ENCODE peak calls at places on chromosomes 16 and 17, in seven cellular contexts. H is H7, J is A549, U is breast epithelium, C is AG04450, S is Caco-2, R is ascending aorta. M is an unnamed sample.

GRCh38 chr16:70576431-70577255 is 53.0 kb downstream of the SF3B3 start:
- DNase-seq in C (peak; percentile 59), R (no peak), U (no peak), J (peak; percentile 33), H (no peak), S (no peak), M (no peak)

GRCh38 chr17:11485802-11486421 is 112.4 kb upstream of the DNAH9 start:
- DNase-seq in U (no peak), C (no peak), R (no peak), S (no peak), J (no peak), H (no peak), M (peak; percentile 34)

GRCh38 chr17:51124641-51125503 is 4.2 kb upstream of the SPAG9 start:
- DNase-seq in R (no peak), H (no peak), U (no peak), C (no peak), S (no peak), J (no peak), M (no peak)

GRCh38 chr17:73030501-73030911 is 62.0 kb downstream of the SLC39A11 start:
- DNase-seq in C (no peak), H (no peak), U (no peak), S (no peak), J (peak; percentile 26), R (no peak), M (no peak)

GRCh38 chr17:42653179-42654124 is 5.6 kb upstream of the TUBG2 start:
- DNase-seq in H (peak; percentile 82), U (peak; percentile 59), R (no peak), J (no peak), S (no peak), C (no peak), M (peak; percentile 88)

GRCh38 chr17:4142107-4142900 is 526 bp downstream of the ZZEF1 start:
- DNase-seq in J (peak; percentile 14), H (peak; percentile 79), R (no peak), U (no peak), C (no peak), S (no peak), M (peak; percentile 25)

GRCh38 chr17:78934681-78935418 is 9.7 kb upstream of the TIMP2 start:
- DNase-seq in C (no peak), J (no peak), U (no peak), R (no peak), H (no peak), S (no peak), M (no peak)

GRCh38 chr17:40301315-40301714 is 7.7 kb upstream of the RARA start:
- DNase-seq in H (no peak), U (no peak), S (no peak), C (no peak), R (no peak), J (peak; percentile 46), M (peak; percentile 54)

GRCh38 chr17:34177642-34178041 is 77.4 kb upstream of the CCL2 start:
- DNase-seq in S (no peak), R (no peak), J (no peak), U (no peak), C (no peak), H (no peak), M (no peak)

GRCh38 chr16:70658921-70659320 is 12.6 kb downstream of the IL34 start:
- DNase-seq in U (no peak), C (no peak), R (no peak), S (no peak), J (no peak), H (no peak), M (no peak)

GRCh38 chr17:55263565-55264272 is 1.0 kb upstream of the HLF start:
- DNase-seq in S (no peak), J (no peak), C (no peak), U (no peak), R (no peak), H (peak; percentile 63), M (no peak)

GRCh38 chr16:72211085-72211484 is 39.1 kb upstream of the PMFBP1 start:
- DNase-seq in U (no peak), J (no peak), C (no peak), S (no peak), R (no peak), H (no peak), M (no peak)

GRCh38 chr17:77353684-77354419 is 213.1 kb downstream of the SEC14L1 start:
- DNase-seq in C (no peak), H (peak; percentile 32), R (no peak), S (no peak), J (no peak), U (no peak), M (peak; percentile 57)

GRCh38 chr17:56973520-56973919 is 4.4 kb upstream of the SCPEP1 start:
- DNase-seq in R (no peak), H (no peak), U (no peak), S (no peak), J (no peak), C (no peak), M (no peak)

GRCh38 chr16:31025344-31025743 is 8.0 kb upstream of the STX4 start:
- DNase-seq in U (no peak), R (no peak), J (no peak), S (no peak), C (no peak), H (no peak), M (no peak)

GRCh38 chr17:65723356-65723928 is 162.0 kb upstream of the AXIN2 start:
- DNase-seq in U (no peak), R (no peak), C (no peak), H (no peak), S (no peak), J (no peak), M (no peak)

GRCh38 chr17:8674344-8675305 is 44.1 kb upstream of the MYH10 start:
- DNase-seq in R (no peak), S (no peak), U (no peak), C (no peak), H (no peak), J (no peak), M (peak; percentile 87)

GRCh38 chr16:83402160-83402794 is 405.5 kb upstream of the HSBP1 start:
- DNase-seq in C (no peak), R (no peak), S (no peak), H (no peak), J (no peak), U (no peak), M (no peak)

GRCh38 chr16:85208181-85208580 is 95.9 kb upstream of the CIBAR2 start:
- DNase-seq in U (no peak), H (no peak), R (no peak), S (no peak), C (no peak), J (no peak), M (no peak)

GRCh38 chr16:85205747-85206471 is 93.6 kb upstream of the CIBAR2 start:
- DNase-seq in U (no peak), H (peak; percentile 81), C (no peak), J (peak; percentile 47), S (no peak), R (no peak), M (no peak)

GRCh38 chr16:85207357-85207921 is 95.2 kb upstream of the CIBAR2 start:
- DNase-seq in S (no peak), R (no peak), J (no peak), U (no peak), C (no peak), H (peak; percentile 77), M (no peak)

GRCh38 chr16:85208643-85209520 is 96.6 kb upstream of the CIBAR2 start:
- DNase-seq in C (no peak), J (no peak), R (no peak), H (no peak), U (no peak), S (no peak), M (no peak)

DNA sequence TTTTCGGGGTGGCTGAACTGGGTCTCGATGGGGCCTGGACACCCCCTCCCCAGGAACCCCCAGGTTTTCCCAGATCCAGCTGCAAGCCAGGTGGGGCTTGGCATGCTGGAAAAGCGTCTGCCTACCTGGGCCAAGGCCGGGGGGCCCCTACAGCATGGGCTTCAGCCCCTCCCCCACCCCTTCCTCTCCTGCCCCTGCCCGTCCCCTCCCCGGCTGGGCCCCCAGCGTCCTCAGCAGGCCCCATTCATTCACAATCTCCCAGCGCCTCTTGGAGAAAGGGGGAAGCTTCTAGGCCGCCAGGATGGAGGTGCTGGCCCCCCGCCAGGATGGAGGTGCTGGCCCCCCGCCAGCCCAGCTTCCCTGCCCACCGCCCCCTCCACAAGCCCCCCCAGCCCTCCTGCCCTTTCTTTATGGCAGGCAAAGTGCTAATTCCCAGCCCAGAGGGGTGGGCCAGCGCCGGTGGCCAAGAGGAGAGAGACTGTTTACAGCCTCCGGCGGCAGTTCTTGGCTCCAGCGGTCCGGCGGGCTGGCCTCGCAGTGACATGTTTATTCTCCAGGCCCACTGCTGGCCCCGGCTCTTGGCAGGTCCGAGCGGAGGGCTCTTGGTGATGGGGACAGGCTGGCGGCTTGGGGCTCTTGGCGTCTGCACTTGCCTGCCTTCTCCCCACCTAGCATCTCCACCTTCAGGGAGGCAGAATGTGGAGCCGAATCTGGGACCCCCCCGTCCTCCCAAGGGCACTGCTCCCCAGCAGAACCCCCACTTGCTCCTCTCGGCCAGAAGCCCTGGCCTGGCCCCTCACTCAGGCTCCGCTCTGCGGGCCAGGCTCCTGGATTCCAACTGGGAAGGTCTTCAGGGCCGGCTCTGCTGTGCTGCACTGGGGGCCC is 94.4 kb upstream of the CIBAR2 start:
- DNase-seq in R (no peak), J (no peak), C (no peak), U (no peak), H (peak; percentile 92), S (no peak), M (no peak)
- H3K4me3 ChIP-seq in R (peak overlapping the region; percentile 38), J (no peak overlapping the region), C (no peak overlapping the region), U (no peak overlapping the region), H (no peak overlapping the region), S (no peak overlapping the region), M (no peak overlapping the region)

GRCh38 chr17:81032641-81033422 is 2.1 kb upstream of the BAIAP2 start:
- DNase-seq in R (no peak), C (no peak), U (no peak), J (no peak), S (no peak), H (no peak), M (no peak)

GRCh38 chr17:81034168-81034777 is 678 bp upstream of the BAIAP2 start:
- DNase-seq in S (no peak), H (no peak), U (no peak), J (no peak), R (no peak), C (no peak), M (no peak)

GRCh38 chr17:81034779-81035388 is at the start of gene BAIAP2:
- DNase-seq in S (peak; percentile 97), U (peak; percentile 98), C (peak; percentile 83), H (peak; percentile 100), J (peak; percentile 95), R (peak; percentile 63), M (peak; percentile 99)

GRCh38 chr17:81031571-81032550 is 3.1 kb upstream of the BAIAP2 start:
- DNase-seq in R (no peak), U (no peak), C (no peak), S (no peak), H (peak; percentile 36), J (no peak), M (no peak)

GRCh38 chr17:81033535-81034167 is 1.3 kb upstream of the BAIAP2 start:
- DNase-seq in R (no peak), C (no peak), U (no peak), S (no peak), J (no peak), H (no peak), M (no peak)
- H3K4me3 ChIP-seq in R (peak overlapping the region; percentile 68), C (peak overlapping the region; percentile 75), U (peak overlapping the region; percentile 59), S (peak overlapping the region; percentile 74), J (peak overlapping the region; percentile 72), H (peak overlapping the region; percentile 61), M (no peak overlapping the region)

GRCh38 chr16:57371494-57372371 is 557 bp upstream of the CX3CL1 start:
- DNase-seq in C (no peak), H (peak; percentile 28), S (no peak), J (no peak), R (peak; percentile 67), U (no peak), M (no peak)
- H3K4me3 ChIP-seq in C (no peak overlapping the region), H (no peak overlapping the region), S (no peak overlapping the region), J (no peak overlapping the region), R (peak overlapping the region; percentile 76), U (peak overlapping the region; percentile 51), M (no peak overlapping the region)

GRCh38 chr16:75104836-75105235 is 11.7 kb downstream of the LDHD start:
- DNase-seq in H (peak; percentile 18), C (no peak), U (no peak), J (no peak), S (no peak), R (no peak), M (no peak)
- H3K4me3 ChIP-seq in H (no peak overlapping the region), C (no peak overlapping the region), U (no peak overlapping the region), J (no peak overlapping the region), S (no peak overlapping the region), R (no peak overlapping the region), M (no peak overlapping the region)

M was measured in lower leg skin.